ENCODE peak calls at places on chromosome 12, in ten cellular contexts. One of them, this sample, is unnamed.

GRCh38 chr12:47816646-47817271 is 2.9 kb downstream of the HDAC7 start:
- DNase-seq in SK-N-SH: peak
- DNase-seq in sigmoid colon: peak
- DNase-seq in suprapubic skin: no peak
- DNase-seq in esophagus muscularis mucosa: no peak
- DNase-seq in GM12878: no peak
- DNase-seq in GM12892: no peak
- DNase-seq in GM23338: peak
- DNase-seq in upper lobe of left lung: peak
- DNase-seq in HepG2: no peak
- DNase-seq in this sample: no peak

GRCh38 chr12:19915392-19916192 is 452.7 kb upstream of the PDE3A start:
- DNase-seq in SK-N-SH: peak
- DNase-seq in sigmoid colon: no peak
- DNase-seq in suprapubic skin: no peak
- DNase-seq in esophagus muscularis mucosa: no peak
- DNase-seq in GM12878: no peak
- DNase-seq in GM12892: no peak
- DNase-seq in GM23338: peak
- DNase-seq in upper lobe of left lung: no peak
- DNase-seq in HepG2: no peak
- DNase-seq in this sample: no peak

GRCh38 chr12:124456652-124457152 is 110.7 kb downstream of the NCOR2 start:
- DNase-seq in SK-N-SH: no peak
- DNase-seq in sigmoid colon: peak
- DNase-seq in suprapubic skin: no peak
- DNase-seq in esophagus muscularis mucosa: no peak
- DNase-seq in GM12878: no peak
- DNase-seq in GM12892: peak
- DNase-seq in GM23338: no peak
- DNase-seq in upper lobe of left lung: peak
- DNase-seq in HepG2: no peak
- DNase-seq in this sample: no peak

GRCh38 chr12:60616400-60616799 is 1020.6 kb downstream of the SLC16A7 start:
- DNase-seq in SK-N-SH: no peak
- DNase-seq in sigmoid colon: peak
- DNase-seq in suprapubic skin: no peak
- DNase-seq in esophagus muscularis mucosa: no peak
- DNase-seq in GM12878: no peak
- DNase-seq in GM12892: no peak
- DNase-seq in GM23338: no peak
- DNase-seq in upper lobe of left lung: no peak
- DNase-seq in HepG2: no peak
- DNase-seq in this sample: no peak

GRCh38 chr12:55742719-55743130 is at the start of gene GDF11:
- DNase-seq in SK-N-SH: no peak
- DNase-seq in sigmoid colon: peak
- DNase-seq in suprapubic skin: no peak
- DNase-seq in esophagus muscularis mucosa: no peak
- DNase-seq in GM12878: no peak
- DNase-seq in GM12892: peak
- DNase-seq in GM23338: peak
- DNase-seq in upper lobe of left lung: peak
- DNase-seq in HepG2: peak
- DNase-seq in this sample: peak

GRCh38 chr12:98606367-98606985 is 13.0 kb downstream of the SLC25A3 start:
- DNase-seq in SK-N-SH: no peak
- DNase-seq in sigmoid colon: no peak
- DNase-seq in suprapubic skin: no peak
- DNase-seq in esophagus muscularis mucosa: no peak
- DNase-seq in GM12878: no peak
- DNase-seq in GM12892: no peak
- DNase-seq in GM23338: no peak
- DNase-seq in upper lobe of left lung: no peak
- DNase-seq in HepG2: no peak
- DNase-seq in this sample: no peak

GRCh38 chr12:94080684-94081009 is 67.7 kb upstream of the PLXNC1 start:
- DNase-seq in SK-N-SH: no peak
- DNase-seq in sigmoid colon: no peak
- DNase-seq in suprapubic skin: no peak
- DNase-seq in esophagus muscularis mucosa: no peak
- DNase-seq in GM12878: no peak
- DNase-seq in GM12892: no peak
- DNase-seq in GM23338: no peak
- DNase-seq in upper lobe of left lung: no peak
- DNase-seq in HepG2: peak
- DNase-seq in this sample: no peak

GRCh38 chr12:86052921-86053320 is 178.8 kb downstream of the NTS start:
- DNase-seq in SK-N-SH: no peak
- DNase-seq in sigmoid colon: no peak
- DNase-seq in suprapubic skin: no peak
- DNase-seq in esophagus muscularis mucosa: no peak
- DNase-seq in GM12878: no peak
- DNase-seq in GM12892: no peak
- DNase-seq in GM23338: no peak
- DNase-seq in upper lobe of left lung: no peak
- DNase-seq in HepG2: no peak
- DNase-seq in this sample: no peak

GRCh38 chr12:49518914-49519573 is 19.8 kb upstream of the KCNH3 start:
- DNase-seq in SK-N-SH: no peak
- DNase-seq in sigmoid colon: no peak
- DNase-seq in suprapubic skin: no peak
- DNase-seq in esophagus muscularis mucosa: peak
- DNase-seq in GM12878: no peak
- DNase-seq in GM12892: no peak
- DNase-seq in GM23338: no peak
- DNase-seq in upper lobe of left lung: no peak
- DNase-seq in HepG2: no peak
- DNase-seq in this sample: no peak

GRCh38 chr12:132711169-132711843 is 664 bp downstream of the PGAM5 start:
- DNase-seq in SK-N-SH: peak
- DNase-seq in sigmoid colon: no peak
- DNase-seq in suprapubic skin: no peak
- DNase-seq in esophagus muscularis mucosa: no peak
- DNase-seq in GM12878: no peak
- DNase-seq in GM12892: no peak
- DNase-seq in GM23338: peak
- DNase-seq in upper lobe of left lung: peak
- DNase-seq in HepG2: no peak
- DNase-seq in this sample: peak

GRCh38 chr12:10454531-10454930 is 1.4 kb upstream of the KLRC1 start:
- DNase-seq in SK-N-SH: no peak
- DNase-seq in sigmoid colon: no peak
- DNase-seq in suprapubic skin: no peak
- DNase-seq in esophagus muscularis mucosa: no peak
- DNase-seq in GM12878: no peak
- DNase-seq in GM12892: no peak
- DNase-seq in GM23338: no peak
- DNase-seq in upper lobe of left lung: no peak
- DNase-seq in HepG2: no peak
- DNase-seq in this sample: no peak

GRCh38 chr12:50981319-50982239 is 29.2 kb downstream of the HIGD1C start:
- DNase-seq in SK-N-SH: no peak
- DNase-seq in sigmoid colon: no peak
- DNase-seq in suprapubic skin: no peak
- DNase-seq in esophagus muscularis mucosa: no peak
- DNase-seq in GM12878: no peak
- DNase-seq in GM12892: no peak
- DNase-seq in GM23338: no peak
- DNase-seq in upper lobe of left lung: no peak
- DNase-seq in HepG2: peak
- DNase-seq in this sample: no peak

GRCh38 chr12:21138016-21138415 is 7.0 kb downstream of the SLCO1B1 start:
- DNase-seq in SK-N-SH: no peak
- DNase-seq in sigmoid colon: no peak
- DNase-seq in suprapubic skin: no peak
- DNase-seq in esophagus muscularis mucosa: no peak
- DNase-seq in GM12878: no peak
- DNase-seq in GM12892: no peak
- DNase-seq in GM23338: no peak
- DNase-seq in upper lobe of left lung: no peak
- DNase-seq in HepG2: no peak
- DNase-seq in this sample: no peak

GRCh38 chr12:23686095-23686494 is 263.4 kb downstream of the SOX5 start:
- DNase-seq in SK-N-SH: no peak
- DNase-seq in sigmoid colon: no peak
- DNase-seq in suprapubic skin: no peak
- DNase-seq in esophagus muscularis mucosa: no peak
- DNase-seq in GM12878: no peak
- DNase-seq in GM12892: no peak
- DNase-seq in GM23338: no peak
- DNase-seq in upper lobe of left lung: no peak
- DNase-seq in HepG2: no peak
- DNase-seq in this sample: no peak

GRCh38 chr12:25692115-25693035 is 139.3 kb upstream of the LMNTD1 start:
- DNase-seq in SK-N-SH: no peak
- DNase-seq in sigmoid colon: no peak
- DNase-seq in suprapubic skin: no peak
- DNase-seq in esophagus muscularis mucosa: no peak
- DNase-seq in GM12878: no peak
- DNase-seq in GM12892: no peak
- DNase-seq in GM23338: peak
- DNase-seq in upper lobe of left lung: no peak
- DNase-seq in HepG2: no peak
- DNase-seq in this sample: no peak

DNA sequence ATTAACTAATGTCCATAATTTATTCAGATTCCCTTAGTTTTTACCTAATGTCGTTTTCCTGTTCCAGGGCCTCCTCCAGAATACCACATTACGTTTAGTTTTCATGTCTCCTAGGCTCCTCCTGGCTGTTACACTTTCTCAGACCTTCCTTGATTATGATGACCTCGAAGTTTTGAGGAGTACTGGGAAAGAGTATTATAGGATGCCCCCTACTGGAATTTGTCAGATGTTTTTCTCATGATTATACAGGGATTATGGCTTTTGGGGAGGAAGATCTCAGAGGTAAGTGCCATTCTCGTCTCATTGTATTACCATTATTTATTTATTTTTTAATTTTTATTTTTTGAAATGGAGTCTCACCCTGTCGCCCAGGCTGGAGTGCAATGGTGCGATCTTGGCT is 17.7 kb upstream of the C1S start:
- DNase-seq in SK-N-SH: peak
- DNase-seq in sigmoid colon: no peak
- DNase-seq in suprapubic skin: no peak
- DNase-seq in esophagus muscularis mucosa: no peak
- DNase-seq in GM12878: no peak
- DNase-seq in GM12892: no peak
- DNase-seq in GM23338: peak
- DNase-seq in upper lobe of left lung: no peak
- DNase-seq in HepG2: peak
- DNase-seq in this sample: no peak
- TF ChIP-seq POLR2AphosphoS5 in SK-N-SH: no peak
- TF ChIP-seq POLR2AphosphoS5 in sigmoid colon: no peak
- TF ChIP-seq POLR2AphosphoS5 in suprapubic skin: no peak
- TF ChIP-seq POLR2AphosphoS5 in esophagus muscularis mucosa: no peak
- TF ChIP-seq POLR2AphosphoS5 in GM12878: no peak
- TF ChIP-seq POLR2AphosphoS5 in GM12892: no peak
- TF ChIP-seq POLR2AphosphoS5 in GM23338: no peak
- TF ChIP-seq POLR2AphosphoS5 in upper lobe of left lung: no peak
- TF ChIP-seq POLR2AphosphoS5 in HepG2: no peak
- TF ChIP-seq POLR2AphosphoS5 in this sample: peak

GRCh38 chr12:121279507-121279915 is 17.0 kb downstream of the CAMKK2 start:
- DNase-seq in SK-N-SH: peak
- DNase-seq in sigmoid colon: peak
- DNase-seq in suprapubic skin: no peak
- DNase-seq in esophagus muscularis mucosa: no peak
- DNase-seq in GM12878: no peak
- DNase-seq in GM12892: no peak
- DNase-seq in GM23338: no peak
- DNase-seq in upper lobe of left lung: no peak
- DNase-seq in HepG2: no peak
- DNase-seq in this sample: no peak
- TF ChIP-seq POLR2AphosphoS5 in SK-N-SH: no peak
- TF ChIP-seq POLR2AphosphoS5 in sigmoid colon: no peak
- TF ChIP-seq POLR2AphosphoS5 in suprapubic skin: no peak
- TF ChIP-seq POLR2AphosphoS5 in esophagus muscularis mucosa: peak
- TF ChIP-seq POLR2AphosphoS5 in GM12878: no peak
- TF ChIP-seq POLR2AphosphoS5 in GM12892: no peak
- TF ChIP-seq POLR2AphosphoS5 in GM23338: no peak
- TF ChIP-seq POLR2AphosphoS5 in upper lobe of left lung: peak
- TF ChIP-seq POLR2AphosphoS5 in HepG2: no peak
- TF ChIP-seq POLR2AphosphoS5 in this sample: no peak

GRCh38 chr12:116999066-116999465 is 88.3 kb downstream of the FBXW8 start:
- DNase-seq in SK-N-SH: no peak
- DNase-seq in sigmoid colon: no peak
- DNase-seq in suprapubic skin: no peak
- DNase-seq in esophagus muscularis mucosa: no peak
- DNase-seq in GM12878: no peak
- DNase-seq in GM12892: no peak
- DNase-seq in GM23338: no peak
- DNase-seq in upper lobe of left lung: no peak
- DNase-seq in HepG2: no peak
- DNase-seq in this sample: no peak

GRCh38 chr12:116990971-116991966 is 80.5 kb downstream of the FBXW8 start:
- DNase-seq in SK-N-SH: no peak
- DNase-seq in sigmoid colon: no peak
- DNase-seq in suprapubic skin: no peak
- DNase-seq in esophagus muscularis mucosa: no peak
- DNase-seq in GM12878: no peak
- DNase-seq in GM12892: no peak
- DNase-seq in GM23338: no peak
- DNase-seq in upper lobe of left lung: no peak
- DNase-seq in HepG2: no peak
- DNase-seq in this sample: no peak

GRCh38 chr12:116996648-116997047 is 85.9 kb downstream of the FBXW8 start:
- DNase-seq in SK-N-SH: peak
- DNase-seq in sigmoid colon: no peak
- DNase-seq in suprapubic skin: no peak
- DNase-seq in esophagus muscularis mucosa: no peak
- DNase-seq in GM12878: no peak
- DNase-seq in GM12892: no peak
- DNase-seq in GM23338: no peak
- DNase-seq in upper lobe of left lung: no peak
- DNase-seq in HepG2: no peak
- DNase-seq in this sample: no peak

GRCh38 chr12:117000316-117000715 is 89.6 kb downstream of the FBXW8 start:
- DNase-seq in SK-N-SH: no peak
- DNase-seq in sigmoid colon: no peak
- DNase-seq in suprapubic skin: no peak
- DNase-seq in esophagus muscularis mucosa: no peak
- DNase-seq in GM12878: no peak
- DNase-seq in GM12892: no peak
- DNase-seq in GM23338: peak
- DNase-seq in upper lobe of left lung: no peak
- DNase-seq in HepG2: no peak
- DNase-seq in this sample: no peak

GRCh38 chr12:116996058-116996457 is 85.3 kb downstream of the FBXW8 start:
- DNase-seq in SK-N-SH: no peak
- DNase-seq in sigmoid colon: no peak
- DNase-seq in suprapubic skin: no peak
- DNase-seq in esophagus muscularis mucosa: no peak
- DNase-seq in GM12878: no peak
- DNase-seq in GM12892: no peak
- DNase-seq in GM23338: no peak
- DNase-seq in upper lobe of left lung: no peak
- DNase-seq in HepG2: no peak
- DNase-seq in this sample: no peak
- TF ChIP-seq POLR2AphosphoS5 in SK-N-SH: no peak
- TF ChIP-seq POLR2AphosphoS5 in sigmoid colon: no peak
- TF ChIP-seq POLR2AphosphoS5 in suprapubic skin: no peak
- TF ChIP-seq POLR2AphosphoS5 in esophagus muscularis mucosa: no peak
- TF ChIP-seq POLR2AphosphoS5 in GM12878: no peak
- TF ChIP-seq POLR2AphosphoS5 in GM12892: no peak
- TF ChIP-seq POLR2AphosphoS5 in GM23338: no peak
- TF ChIP-seq POLR2AphosphoS5 in upper lobe of left lung: no peak
- TF ChIP-seq POLR2AphosphoS5 in HepG2: no peak
- TF ChIP-seq POLR2AphosphoS5 in this sample: no peak

GRCh38 chr12:65121049-65121955 is at the start of gene WIF1:
- DNase-seq in SK-N-SH: peak
- DNase-seq in sigmoid colon: peak
- DNase-seq in suprapubic skin: no peak
- DNase-seq in esophagus muscularis mucosa: no peak
- DNase-seq in GM12878: no peak
- DNase-seq in GM12892: peak
- DNase-seq in GM23338: peak
- DNase-seq in upper lobe of left lung: peak
- DNase-seq in HepG2: no peak
- DNase-seq in this sample: peak
- TF ChIP-seq POLR2AphosphoS5 in SK-N-SH: no peak
- TF ChIP-seq POLR2AphosphoS5 in sigmoid colon: no peak
- TF ChIP-seq POLR2AphosphoS5 in suprapubic skin: no peak
- TF ChIP-seq POLR2AphosphoS5 in esophagus muscularis mucosa: no peak
- TF ChIP-seq POLR2AphosphoS5 in GM12878: no peak
- TF ChIP-seq POLR2AphosphoS5 in GM12892: no peak
- TF ChIP-seq POLR2AphosphoS5 in GM23338: no peak
- TF ChIP-seq POLR2AphosphoS5 in upper lobe of left lung: no peak
- TF ChIP-seq POLR2AphosphoS5 in HepG2: no peak
- TF ChIP-seq POLR2AphosphoS5 in this sample: no peak

This sample was measured in stomach.